ENCODE peak calls at places on chromosomes 7 and 10, in six cellular contexts. M is brain microvascular endothelial cell, X is dorsolateral prefrontal cortex, W is mammary epithelial cell, T is astrocyte, Z is OCI-LY7. V is an unnamed sample.

GRCh38 chr10:29022513-29022912 is 266.4 kb upstream of the LYZL1 start:
- DNase-seq in M (no peak), X (no peak), W (no peak), T (no peak), Z (no peak), V (no peak)

GRCh38 chr7:47726047-47726726 is 144.3 kb upstream of the TNS3 start:
- DNase-seq in M (no peak), X (no peak), W (no peak), T (no peak), Z (no peak), V (no peak)

GRCh38 chr7:33563010-33563409 is 342.3 kb upstream of the BMPER start:
- DNase-seq in M (no peak), X (no peak), W (no peak), T (no peak), Z (no peak), V (no peak)

GRCh38 chr7:118877187-118877586 is 652.7 kb downstream of the ANKRD7 start:
- DNase-seq in M (no peak), X (no peak), W (no peak), T (no peak), Z (no peak), V (no peak)

GRCh38 chr10:91552706-91553105 is 80.2 kb downstream of the PPP1R3C start:
- DNase-seq in M (no peak), X (no peak), W (no peak), T (no peak), Z (no peak), V (no peak)

GRCh38 chr7:105655901-105656380 is 74.6 kb upstream of the EFCAB10 start:
- DNase-seq in M (no peak), X (no peak), W (no peak), T (no peak), Z (no peak), V (no peak)

GRCh38 chr10:55287346-55287745 is 486.3 kb upstream of the PCDH15 start:
- DNase-seq in M (no peak), X (no peak), W (no peak), T (no peak), Z (no peak), V (no peak)

GRCh38 chr10:62681211-62681940 is 123.1 kb upstream of the ADO start:
- DNase-seq in M (peak), X (no peak), W (no peak), T (peak), Z (peak), V (no peak)

GRCh38 chr10:2674451-2674850 is 392.9 kb upstream of the PFKP start:
- DNase-seq in M (no peak), X (no peak), W (no peak), T (no peak), Z (no peak), V (no peak)

GRCh38 chr10:43374194-43374593 is 2.8 kb downstream of the FXYD4 start:
- DNase-seq in M (no peak), X (no peak), W (no peak), T (no peak), Z (no peak), V (no peak)

GRCh38 chr10:32937824-32938482 is 20.1 kb downstream of the ITGB1 start:
- DNase-seq in M (no peak), X (no peak), W (peak), T (no peak), Z (no peak), V (no peak)

GRCh38 chr10:34775044-34775637 is 40.0 kb downstream of the PARD3 start:
- DNase-seq in M (no peak), X (no peak), W (no peak), T (no peak), Z (no peak), V (no peak)

GRCh38 chr7:130897515-130898419 is 163.8 kb upstream of the KLF14 start:
- DNase-seq in M (no peak), X (no peak), W (no peak), T (no peak), Z (peak), V (no peak)

GRCh38 chr7:128103498-128104108 is 72.4 kb upstream of the LRRC4 start:
- DNase-seq in M (no peak), X (peak), W (no peak), T (no peak), Z (peak), V (no peak)

GRCh38 chr10:30705625-30706149 is 76.1 kb upstream of the LYZL2 start:
- DNase-seq in M (no peak), X (no peak), W (no peak), T (no peak), Z (peak), V (no peak)

GRCh38 chr10:60123172-60123571 is 216.8 kb upstream of the CCDC6 start:
- DNase-seq in M (peak), X (no peak), W (peak), T (peak), Z (no peak), V (no peak)

GRCh38 chr7:76149847-76150691 is 51.6 kb upstream of the SRRM3 start:
- DNase-seq in M (no peak), X (peak), W (no peak), T (no peak), Z (no peak), V (no peak)

GRCh38 chr10:130737622-130738021 is 573.9 kb downstream of the TCERG1L start:
- DNase-seq in M (no peak), X (no peak), W (peak), T (no peak), Z (no peak), V (no peak)

GRCh38 chr7:95691464-95691863 is 80.9 kb upstream of the DYNC1I1 start:
- DNase-seq in M (no peak), X (no peak), W (peak), T (no peak), Z (no peak), V (no peak)

GRCh38 chr10:31977440-31978157 is 49.0 kb upstream of the ARHGAP12 start:
- DNase-seq in M (peak), X (no peak), W (peak), T (peak), Z (peak), V (no peak)

GRCh38 chr7:30804078-30804661 is 33.0 kb downstream of the MINDY4 start:
- DNase-seq in M (peak), X (no peak), W (peak), T (peak), Z (no peak), V (no peak)

GRCh38 chr10:114547466-114547865 is 110.6 kb downstream of the ABLIM1 start:
- DNase-seq in M (no peak), X (peak), W (no peak), T (no peak), Z (no peak), V (no peak)

GRCh38 chr7:111756687-111757178 is 194.4 kb upstream of the IMMP2L start:
- DNase-seq in M (no peak), X (peak), W (peak), T (peak), Z (no peak), V (peak)

GRCh38 chr10:72009430-72010081 is 45.4 kb downstream of the CHST3 start:
- DNase-seq in M (peak), X (no peak), W (peak), T (peak), Z (no peak), V (peak)

GRCh38 chr7:96707901-96708774 is 1.5 kb downstream of the SEM1 start:
- DNase-seq in M (no peak), X (no peak), W (no peak), T (no peak), Z (no peak), V (no peak)

GRCh38 chr7:12685550-12685949 is 1.9 kb upstream of the ARL4A start:
- DNase-seq in M (peak), X (peak), W (no peak), T (peak), Z (peak), V (no peak)

GRCh38 chr7:6392712-6393666 is 54.8 kb downstream of the DAGLB start:
- DNase-seq in M (peak), X (no peak), W (peak), T (peak), Z (no peak), V (peak)

GRCh38 chr7:37901890-37902524 is 14.6 kb downstream of the SFRP4 start:
- DNase-seq in M (peak), X (no peak), W (peak), T (peak), Z (no peak), V (no peak)

GRCh38 chr10:499991-500390 is 189.5 kb downstream of the DIP2C start:
- DNase-seq in M (no peak), X (no peak), W (no peak), T (no peak), Z (no peak), V (no peak)

GRCh38 chr7:91194841-91195240 is 69.4 kb upstream of the FZD1 start:
- DNase-seq in M (no peak), X (no peak), W (no peak), T (no peak), Z (no peak), V (no peak)

GRCh38 chr10:51074238-51075028 is at the start of gene PRKG1:
- DNase-seq in M (peak), X (peak), W (peak), T (peak), Z (no peak), V (peak)

GRCh38 chr7:142812437-142813215 is 41.9 kb downstream of the PRSS2 start:
- DNase-seq in M (no peak), X (no peak), W (no peak), T (peak), Z (peak), V (no peak)

GRCh38 chr10:17617031-17617911 is at the start of gene HACD1:
- DNase-seq in M (peak), X (peak), W (peak), T (peak), Z (no peak), V (peak)

GRCh38 chr10:124002391-124003069 is 90.9 kb downstream of the CHST15 start:
- DNase-seq in M (no peak), X (no peak), W (no peak), T (no peak), Z (no peak), V (no peak)

GRCh38 chr10:89332092-89332633 is 4.4 kb downstream of the IFIT3 start:
- DNase-seq in M (peak), X (no peak), W (peak), T (peak), Z (peak), V (no peak)

GRCh38 chr10:91220954-91221696 is 662 bp downstream of the PCGF5 start:
- DNase-seq in M (no peak), X (no peak), W (peak), T (peak), Z (peak), V (no peak)

GRCh38 chr7:126689037-126689436 is 563.7 kb downstream of the GRM8 start:
- DNase-seq in M (peak), X (no peak), W (no peak), T (peak), Z (no peak), V (no peak)

GRCh38 chr10:128058746-128059125 is 67.5 kb downstream of the MKI67 start:
- DNase-seq in M (no peak), X (no peak), W (no peak), T (no peak), Z (no peak), V (no peak)
- H3K27ac ChIP-seq in M (no peak), X (no peak), W (no peak), T (no peak), Z (no peak), V (no peak)

GRCh38 chr7:129896568-129897382 is 56.0 kb downstream of the UBE2H start:
- DNase-seq in M (no peak), X (no peak), W (peak), T (peak), Z (no peak), V (no peak)
- H3K27ac ChIP-seq in M (no peak), X (no peak), W (peak), T (peak), Z (no peak), V (no peak)

GRCh38 chr7:159013825-159014289 is 130.8 kb downstream of the VIPR2 start:
- DNase-seq in M (no peak), X (no peak), W (no peak), T (no peak), Z (no peak), V (no peak)

GRCh38 chr7:159014297-159015062 is 130.2 kb downstream of the VIPR2 start:
- DNase-seq in M (no peak), X (no peak), W (no peak), T (no peak), Z (no peak), V (no peak)

GRCh38 chr7:159010951-159011820 is 133.5 kb downstream of the VIPR2 start:
- DNase-seq in M (no peak), X (no peak), W (no peak), T (no peak), Z (no peak), V (no peak)

GRCh38 chr7:159012353-159013069 is 132.2 kb downstream of the VIPR2 start:
- DNase-seq in M (no peak), X (no peak), W (no peak), T (no peak), Z (no peak), V (no peak)

GRCh38 chr7:159013181-159013690 is 131.4 kb downstream of the VIPR2 start:
- DNase-seq in M (no peak), X (no peak), W (no peak), T (no peak), Z (no peak), V (no peak)
- H3K27ac ChIP-seq in M (no peak), X (peak), W (no peak), T (no peak), Z (no peak), V (peak)

DNA sequence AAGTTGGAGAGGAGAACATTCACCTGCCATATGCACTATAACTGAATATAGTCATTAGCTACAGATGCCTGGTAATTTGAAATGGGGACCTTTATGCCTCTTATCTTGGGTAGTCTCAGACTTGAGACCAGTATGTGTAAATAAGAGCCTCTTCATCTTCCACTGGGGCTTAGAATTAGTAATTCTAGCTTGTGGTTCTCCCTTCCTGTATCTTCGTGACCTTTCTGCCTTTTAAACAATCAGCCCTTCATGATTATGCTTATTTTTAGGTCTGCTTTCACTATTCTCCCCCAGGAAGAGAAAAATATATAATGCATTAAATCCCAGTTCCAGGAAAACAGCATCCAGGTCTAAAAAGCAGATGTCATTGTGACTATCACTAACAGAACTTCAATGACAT is 79.7 kb upstream of the COL1A2 start:
- DNase-seq in M (no peak), X (no peak), W (no peak), T (peak), Z (no peak), V (no peak)
- H3K27ac ChIP-seq in M (peak), X (no peak), W (no peak), T (peak), Z (no peak), V (no peak)

V was measured in caudate nucleus.